ENCODE peak calls at places on chromosomes 13 and 19, in seven cellular contexts. One of them, this sample, is unnamed.

GRCh38 chr13:73131247-73131646 is 72.4 kb downstream of the KLF5 start:
- DNase-seq in DMS153: no peak
- DNase-seq in left ventricle myocardium inferior: no peak
- DNase-seq in mesendoderm: peak; percentile 37
- DNase-seq in nephron progenitor cell: no peak
- DNase-seq in stimulated activated CD4-positive, alpha-beta T cell treated with anti-CD3 and anti-CD28 coated beads, Interleukin-1b, Interleukin-23, amount 100 ng/mL, for 24 hours: no peak
- DNase-seq in adipocyte: no peak
- DNase-seq in this sample: no peak

GRCh38 chr19:48258350-48258749 is 2.6 kb upstream of the CARD8 start:
- DNase-seq in stimulated activated CD4-positive, alpha-beta T cell treated with anti-CD3 and anti-CD28 coated beads, Interleukin-1b, Interleukin-23, amount 100 ng/mL, for 24 hours: no peak
- DNase-seq in nephron progenitor cell: no peak
- DNase-seq in left ventricle myocardium inferior: no peak
- DNase-seq in mesendoderm: no peak
- DNase-seq in adipocyte: no peak
- DNase-seq in DMS153: no peak
- DNase-seq in this sample: no peak

GRCh38 chr19:10173527-10173926 is 21.2 kb downstream of the DNMT1 start:
- DNase-seq in adipocyte: peak; percentile 37
- DNase-seq in stimulated activated CD4-positive, alpha-beta T cell treated with anti-CD3 and anti-CD28 coated beads, Interleukin-1b, Interleukin-23, amount 100 ng/mL, for 24 hours: no peak
- DNase-seq in nephron progenitor cell: no peak
- DNase-seq in DMS153: no peak
- DNase-seq in left ventricle myocardium inferior: no peak
- DNase-seq in mesendoderm: no peak
- DNase-seq in this sample: peak; percentile 37

GRCh38 chr19:53881482-53882390 is at the start of gene PRKCG:
- DNase-seq in nephron progenitor cell: peak; percentile 83
- DNase-seq in DMS153: no peak
- DNase-seq in adipocyte: peak; percentile 64
- DNase-seq in left ventricle myocardium inferior: peak; percentile 29
- DNase-seq in mesendoderm: peak; percentile 69
- DNase-seq in stimulated activated CD4-positive, alpha-beta T cell treated with anti-CD3 and anti-CD28 coated beads, Interleukin-1b, Interleukin-23, amount 100 ng/mL, for 24 hours: no peak
- DNase-seq in this sample: peak; percentile 75

GRCh38 chr13:97012251-97013048 is 18.2 kb upstream of the OXGR1 start:
- DNase-seq in mesendoderm: no peak
- DNase-seq in adipocyte: no peak
- DNase-seq in stimulated activated CD4-positive, alpha-beta T cell treated with anti-CD3 and anti-CD28 coated beads, Interleukin-1b, Interleukin-23, amount 100 ng/mL, for 24 hours: no peak
- DNase-seq in nephron progenitor cell: no peak
- DNase-seq in left ventricle myocardium inferior: no peak
- DNase-seq in DMS153: no peak
- DNase-seq in this sample: no peak

GRCh38 chr13:48222358-48223015 is 10.5 kb upstream of the ITM2B start:
- DNase-seq in adipocyte: peak; percentile 41
- DNase-seq in stimulated activated CD4-positive, alpha-beta T cell treated with anti-CD3 and anti-CD28 coated beads, Interleukin-1b, Interleukin-23, amount 100 ng/mL, for 24 hours: no peak
- DNase-seq in mesendoderm: no peak
- DNase-seq in DMS153: no peak
- DNase-seq in nephron progenitor cell: no peak
- DNase-seq in left ventricle myocardium inferior: peak; percentile 46
- DNase-seq in this sample: no peak

GRCh38 chr13:95623141-95623540 is 21.4 kb downstream of the DZIP1 start:
- DNase-seq in left ventricle myocardium inferior: no peak
- DNase-seq in mesendoderm: no peak
- DNase-seq in DMS153: no peak
- DNase-seq in adipocyte: no peak
- DNase-seq in stimulated activated CD4-positive, alpha-beta T cell treated with anti-CD3 and anti-CD28 coated beads, Interleukin-1b, Interleukin-23, amount 100 ng/mL, for 24 hours: no peak
- DNase-seq in nephron progenitor cell: no peak
- DNase-seq in this sample: no peak

GRCh38 chr19:49997709-49998108 is 27.5 kb downstream of the VRK3 start:
- DNase-seq in left ventricle myocardium inferior: no peak
- DNase-seq in adipocyte: peak; percentile 22
- DNase-seq in stimulated activated CD4-positive, alpha-beta T cell treated with anti-CD3 and anti-CD28 coated beads, Interleukin-1b, Interleukin-23, amount 100 ng/mL, for 24 hours: no peak
- DNase-seq in DMS153: no peak
- DNase-seq in mesendoderm: peak; percentile 81
- DNase-seq in nephron progenitor cell: peak; percentile 26
- DNase-seq in this sample: peak; percentile 83

GRCh38 chr19:8641908-8642547 is 11.6 kb downstream of the NFILZ start:
- DNase-seq in stimulated activated CD4-positive, alpha-beta T cell treated with anti-CD3 and anti-CD28 coated beads, Interleukin-1b, Interleukin-23, amount 100 ng/mL, for 24 hours: no peak
- DNase-seq in nephron progenitor cell: no peak
- DNase-seq in adipocyte: peak; percentile 69
- DNase-seq in mesendoderm: peak; percentile 67
- DNase-seq in left ventricle myocardium inferior: no peak
- DNase-seq in DMS153: no peak
- DNase-seq in this sample: peak; percentile 38

GRCh38 chr13:39245688-39246087 is 207.4 kb downstream of the NHLRC3 start:
- DNase-seq in DMS153: peak; percentile 78
- DNase-seq in left ventricle myocardium inferior: no peak
- DNase-seq in mesendoderm: no peak
- DNase-seq in adipocyte: no peak
- DNase-seq in stimulated activated CD4-positive, alpha-beta T cell treated with anti-CD3 and anti-CD28 coated beads, Interleukin-1b, Interleukin-23, amount 100 ng/mL, for 24 hours: no peak
- DNase-seq in nephron progenitor cell: peak; percentile 4
- DNase-seq in this sample: no peak